ENCODE peak calls at places on chromosome 1, in five cellular contexts. H is activated CD4-positive, alpha-beta memory T cell treated with anti-CD3 and anti-CD28 coated beads, Interleukin-2, amount 10 ng/mL, durations not matched to agents 7 days and 5 days; B is fibroblast of mammary gland; Q is erythroblast; F is NCI-H2171 treated with DMSO at 0.1 percent for 48 hours. D is an unnamed sample.

GRCh38 chr1:85628791-85629531 is 48.4 kb downstream of the CCN1 start:
- DNase-seq in F (no peak), Q (peak), B (peak), H (no peak), D (no peak)

GRCh38 chr1:186435336-186435735 is 25.6 kb downstream of the PDC start:
- DNase-seq in F (no peak), B (peak), H (no peak), Q (no peak), D (no peak)

GRCh38 chr1:18557621-18558465 is 72.8 kb upstream of the PAX7 start:
- DNase-seq in F (peak), H (no peak), B (peak), Q (no peak), D (peak)

GRCh38 chr1:26874896-26875295 is 11.9 kb downstream of the SFN start:
- DNase-seq in Q (no peak), F (no peak), H (no peak), B (no peak), D (no peak)

GRCh38 chr1:69662321-69662720 is 94.6 kb downstream of the LRRC7 start:
- DNase-seq in H (no peak), B (no peak), Q (no peak), F (no peak), D (no peak)

GRCh38 chr1:24688621-24689195 is 45.6 kb downstream of the SRRM1 start:
- DNase-seq in H (peak), Q (peak), B (peak), F (peak), D (peak)

GRCh38 chr1:182841368-182841988 is 2.3 kb downstream of the DHX9 start:
- DNase-seq in Q (peak), B (peak), F (no peak), H (no peak), D (no peak)

GRCh38 chr1:161219078-161219892 is 4.1 kb downstream of the APOA2 start:
- DNase-seq in Q (no peak), H (no peak), F (no peak), B (no peak), D (no peak)

GRCh38 chr1:51415963-51416362 is 85.6 kb upstream of the TTC39A start:
- DNase-seq in F (peak), Q (no peak), B (no peak), H (no peak), D (no peak)

GRCh38 chr1:70336050-70336449 is 18.5 kb downstream of the ANKRD13C start:
- DNase-seq in B (no peak), Q (no peak), H (no peak), F (no peak), D (no peak)

GRCh38 chr1:180854001-180854400 is 58.7 kb upstream of the KIAA1614 start:
- DNase-seq in B (no peak), Q (no peak), H (no peak), F (no peak), D (no peak)

GRCh38 chr1:186763107-186763506 is 65.6 kb upstream of the PLA2G4A start:
- DNase-seq in F (no peak), Q (no peak), B (peak), H (no peak), D (no peak)